ENCODE peak calls at places on chromosome 19, in six cellular contexts. C, K, R, D, I and U are unnamed samples.

GRCh38 chr19:56253737-56254136 is 18.8 kb upstream of the EDDM13 start:
- DNase-seq in C (no peak), K (peak), R (peak), D (peak), I (peak), U (no peak)

GRCh38 chr19:30070198-30070969 is 128.3 kb downstream of the URI1 start:
- DNase-seq in C (no peak), K (no peak), R (no peak), D (no peak), I (peak), U (peak)

GRCh38 chr19:38701455-38702063 is 42.7 kb downstream of the CAPN12 start:
- DNase-seq in C (no peak), K (no peak), R (no peak), D (peak), I (peak), U (no peak)

GRCh38 chr19:17775245-17775927 is 19.6 kb upstream of the B3GNT3 start:
- DNase-seq in C (peak), K (peak), R (peak), D (peak), I (peak), U (no peak)

GRCh38 chr19:56667311-56667870 is 4.2 kb downstream of the ZNF835 start:
- DNase-seq in C (no peak), K (no peak), R (no peak), D (no peak), I (no peak), U (no peak)

GRCh38 chr19:40588110-40588854 is 11.6 kb downstream of the SHKBP1 start:
- DNase-seq in C (no peak), K (no peak), R (peak), D (peak), I (no peak), U (peak)

GRCh38 chr19:37953576-37954303 is 46.7 kb downstream of the SIPA1L3 start:
- DNase-seq in C (no peak), K (no peak), R (peak), D (peak), I (no peak), U (no peak)

GRCh38 chr19:33797821-33798633 is 1.4 kb downstream of the KCTD15 start:
- DNase-seq in C (peak), K (peak), R (peak), D (peak), I (peak), U (no peak)

GRCh38 chr19:12788682-12789097 is 2.6 kb upstream of the JUNB start:
- DNase-seq in C (peak), K (peak), R (peak), D (peak), I (peak), U (peak)

GRCh38 chr19:38547446-38547845 is 70.3 kb downstream of the MAP4K1 start:
- DNase-seq in C (no peak), K (no peak), R (no peak), D (no peak), I (no peak), U (no peak)

GRCh38 chr19:35908977-35909683 is 1.0 kb upstream of the TYROBP start:
- DNase-seq in C (no peak), K (peak), R (no peak), D (no peak), I (no peak), U (peak)

GRCh38 chr19:1746401-1747284 is 6.7 kb upstream of the ONECUT3 start:
- DNase-seq in C (no peak), K (peak), R (peak), D (peak), I (no peak), U (no peak)

GRCh38 chr19:38721977-38722773 is 22.1 kb downstream of the CAPN12 start:
- DNase-seq in C (no peak), K (no peak), R (no peak), D (no peak), I (no peak), U (no peak)

GRCh38 chr19:51055866-51056265 is 9.0 kb downstream of the KLK13 start:
- DNase-seq in C (no peak), K (no peak), R (no peak), D (no peak), I (no peak), U (no peak)

GRCh38 chr19:17183858-17184271 is 31.3 kb upstream of the USE1 start:
- DNase-seq in C (peak), K (peak), R (no peak), D (no peak), I (no peak), U (no peak)

GRCh38 chr19:41449079-41449864 is 6.3 kb downstream of the ERICH4 start:
- DNase-seq in C (peak), K (peak), R (peak), D (peak), I (peak), U (peak)

GRCh38 chr19:15456441-15456840 is 6.7 kb upstream of the WIZ start:
- DNase-seq in C (no peak), K (no peak), R (no peak), D (no peak), I (no peak), U (no peak)